ENCODE peak calls at places on chromosomes 2 and 18, in six cellular contexts. S, W, T, A, C and H are unnamed samples.

GRCh38 chr18:4455113-4455811 is at the start of gene DLGAP1:
- DNase-seq in C (peak; percentile 28), T (peak; percentile 40), S (peak; percentile 72), W (no peak), A (no peak), H (peak; percentile 81)

GRCh38 chr2:159164457-159164894 is 122.0 kb downstream of the WDSUB1 start:
- DNase-seq in S (no peak), W (no peak), C (no peak), T (no peak), A (no peak), H (no peak)

GRCh38 chr2:19027621-19028020 is 330.8 kb downstream of the OSR1 start:
- DNase-seq in T (no peak), W (no peak), S (no peak), A (no peak), C (no peak), H (no peak)

GRCh38 chr2:129764376-129765325 is 214.8 kb upstream of the RAB6C start:
- DNase-seq in T (no peak), W (no peak), C (no peak), S (no peak), A (no peak), H (no peak)

GRCh38 chr2:51301376-51301775 is 269.4 kb upstream of the NRXN1 start:
- DNase-seq in W (no peak), S (no peak), A (no peak), T (no peak), C (no peak), H (no peak)

GRCh38 chr2:229501051-229501794 is 213.1 kb downstream of the DNER start:
- DNase-seq in A (no peak), W (no peak), T (no peak), C (no peak), S (no peak), H (no peak)

GRCh38 chr18:75075016-75075305 is 134.0 kb downstream of the PTGR3 start:
- DNase-seq in S (no peak), W (no peak), C (no peak), T (no peak), A (no peak), H (no peak)

GRCh38 chr2:241218131-241219029 is 29.9 kb downstream of the ANO7 start:
- DNase-seq in W (peak; percentile 59), S (no peak), C (peak; percentile 76), T (peak; percentile 63), A (no peak), H (peak; percentile 46)

GRCh38 chr2:181471227-181471626 is 14.0 kb downstream of the ITGA4 start:
- DNase-seq in S (no peak), W (no peak), C (no peak), T (no peak), A (no peak), H (no peak)

GRCh38 chr2:177430425-177430824 is 37.9 kb downstream of the AGPS start:
- DNase-seq in W (no peak), A (no peak), C (no peak), T (no peak), S (no peak), H (no peak)

GRCh38 chr2:121047383-121047782 is 237.6 kb downstream of the TFCP2L1 start:
- DNase-seq in S (no peak), W (no peak), C (no peak), A (no peak), T (no peak), H (no peak)

GRCh38 chr2:207683438-207683837 is 28.0 kb upstream of the CCNYL1 start:
- DNase-seq in S (no peak), A (no peak), C (no peak), T (no peak), W (no peak), H (no peak)

GRCh38 chr2:75098856-75099255 is 100.5 kb downstream of the TACR1 start:
- DNase-seq in W (no peak), T (peak; percentile 44), C (no peak), A (no peak), S (no peak), H (peak; percentile 19)

GRCh38 chr18:5759169-5759568 is 136.2 kb downstream of the TMEM200C start:
- DNase-seq in S (no peak), C (no peak), A (no peak), W (no peak), T (no peak), H (no peak)

GRCh38 chr2:29064746-29065478 is 9.4 kb downstream of the PCARE start:
- DNase-seq in A (peak; percentile 75), W (no peak), S (no peak), C (no peak), T (no peak), H (peak; percentile 9)

GRCh38 chr2:60297296-60298010 is 256.0 kb downstream of the BCL11A start:
- DNase-seq in C (no peak), S (no peak), W (no peak), T (peak; percentile 52), A (no peak), H (peak; percentile 48)

GRCh38 chr2:195479407-195479806 is 177.6 kb upstream of the SLC39A10 start:
- DNase-seq in S (no peak), T (no peak), C (no peak), A (no peak), W (no peak), H (no peak)

GRCh38 chr2:178059656-178060055 is 12.9 kb downstream of the PDE11A start:
- DNase-seq in W (no peak), T (no peak), C (no peak), A (no peak), S (no peak), H (no peak)

GRCh38 chr2:64787698-64788097 is 134.0 kb upstream of the SERTAD2 start:
- DNase-seq in A (no peak), W (no peak), T (no peak), C (no peak), S (no peak), H (no peak)

GRCh38 chr2:78397198-78397597 is 628.3 kb upstream of the REG3G start:
- DNase-seq in C (no peak), W (no peak), A (no peak), T (no peak), S (no peak), H (no peak)

GRCh38 chr18:79477711-79478483 is 82.2 kb downstream of the NFATC1 start:
- DNase-seq in W (no peak), S (no peak), C (peak; percentile 13), A (no peak), T (no peak), H (no peak)

GRCh38 chr2:165586019-165586418 is 116.5 kb downstream of the CSRNP3 start:
- DNase-seq in A (no peak), S (no peak), W (no peak), T (no peak), C (no peak), H (no peak)

GRCh38 chr2:46839045-46839444 is 76.6 kb downstream of the MCFD2 start:
- DNase-seq in T (no peak), S (no peak), W (no peak), A (no peak), C (no peak), H (no peak)

GRCh38 chr18:2982452-2983172 is 30.3 kb downstream of the LPIN2 start:
- DNase-seq in W (peak; percentile 60), S (peak; percentile 86), T (no peak), A (no peak), C (no peak), H (no peak)

GRCh38 chr2:98460573-98461560 is 16.2 kb downstream of the INPP4A start:
- DNase-seq in S (no peak), W (peak; percentile 93), C (no peak), A (no peak), T (no peak), H (no peak)

GRCh38 chr2:216519154-216519762 is 20.6 kb downstream of the RPL37A start:
- DNase-seq in S (peak; percentile 79), A (peak; percentile 59), T (peak; percentile 73), W (peak; percentile 42), C (no peak), H (peak; percentile 90)

GRCh38 chr2:393711-394696 is 106.1 kb upstream of the ALKAL2 start:
- DNase-seq in T (no peak), S (no peak), C (no peak), A (peak; percentile 28), W (peak; percentile 84), H (no peak)

GRCh38 chr2:54572262-54572635 is 116.1 kb downstream of the SPTBN1 start:
- DNase-seq in W (no peak), S (peak; percentile 45), A (no peak), C (no peak), T (peak; percentile 58), H (no peak)

GRCh38 chr2:109545828-109546713 is 67.7 kb downstream of the SEPTIN10 start:
- DNase-seq in C (peak; percentile 78), T (peak; percentile 72), W (peak; percentile 72), S (peak; percentile 67), A (peak; percentile 68), H (peak; percentile 79)

GRCh38 chr2:224194161-224194560 is 155.1 kb upstream of the SERPINE2 start:
- DNase-seq in W (no peak), C (no peak), T (no peak), A (no peak), S (no peak), H (no peak)

GRCh38 chr2:12223732-12224131 is 477.3 kb downstream of the LPIN1 start:
- DNase-seq in C (no peak), W (no peak), S (no peak), A (no peak), T (no peak), H (no peak)

GRCh38 chr18:30675905-30676620 is 366.5 kb downstream of the DSC3 start:
- DNase-seq in W (no peak), S (no peak), A (no peak), T (no peak), C (no peak), H (no peak)